ENCODE peak calls at places on chromosome 13, in eight cellular contexts. F is K562; S is RWPE2; T is heart left ventricle; B is right lobe of liver; Y is HCT116; I is heart right ventricle; Q is CD4-positive, alpha-beta T cell. R is an unnamed sample.

GRCh38 chr13:23899555-23899954 is 2.3 kb upstream of the C1QTNF9B start:
- ATAC-seq in B (no peak), T (peak), Q (peak), I (no peak), F (peak), S (peak), Y (peak), R (no peak)

GRCh38 chr13:50133277-50133953 is 118.2 kb downstream of the KCNRG start:
- ATAC-seq in S (no peak), F (no peak), Y (no peak), T (no peak), I (no peak), B (no peak), Q (no peak), R (no peak)

GRCh38 chr13:75458696-75459422 is 23.1 kb downstream of the TBC1D4 start:
- ATAC-seq in F (no peak), Q (no peak), B (peak), S (no peak), I (peak), Y (no peak), T (peak), R (no peak)

GRCh38 chr13:41306271-41307150 is 4.6 kb upstream of the NAA16 start:
- ATAC-seq in S (no peak), B (no peak), I (no peak), F (peak), Y (no peak), T (no peak), Q (no peak), R (no peak)

GRCh38 chr13:22062478-22063205 is 391.8 kb downstream of the FGF9 start:
- ATAC-seq in Y (no peak), I (no peak), T (no peak), Q (no peak), B (no peak), S (no peak), F (no peak), R (no peak)

GRCh38 chr13:97491452-97491851 is 57.5 kb downstream of the RAP2A start:
- ATAC-seq in B (no peak), Y (no peak), Q (no peak), T (no peak), S (no peak), F (no peak), I (no peak), R (no peak)

GRCh38 chr13:41257535-41257934 is 5.8 kb downstream of the MTRF1 start:
- ATAC-seq in Q (no peak), B (no peak), T (no peak), Y (no peak), I (no peak), S (no peak), F (no peak), R (no peak)

GRCh38 chr13:37406031-37406430 is 192.5 kb downstream of the POSTN start:
- ATAC-seq in S (peak), Q (no peak), T (no peak), B (no peak), F (no peak), Y (no peak), I (no peak), R (no peak)

GRCh38 chr13:90105881-90106496 is 1241.5 kb upstream of the MIR17HG start:
- ATAC-seq in F (no peak), Q (no peak), I (no peak), Y (no peak), B (no peak), S (no peak), T (no peak), R (no peak)

GRCh38 chr13:72255908-72256307 is 388.9 kb upstream of the DACH1 start:
- ATAC-seq in T (no peak), Y (peak), I (no peak), F (no peak), Q (no peak), S (peak), B (peak), R (no peak)

GRCh38 chr13:57948884-57949283 is 317.3 kb downstream of the PCDH17 start:
- ATAC-seq in I (no peak), F (no peak), T (no peak), Y (no peak), Q (no peak), S (peak), B (no peak), R (no peak)

GRCh38 chr13:69948016-69948415 is 159.6 kb upstream of the ATXN8OS start:
- ATAC-seq in I (no peak), Y (no peak), Q (no peak), F (no peak), B (no peak), T (no peak), S (no peak), R (no peak)

GRCh38 chr13:19713186-19713965 is 69.4 kb downstream of the PSPC1 start:
- ATAC-seq in F (peak), T (no peak), B (no peak), Q (no peak), S (peak), Y (no peak), I (no peak), R (no peak)

GRCh38 chr13:95524270-95524901 is 28.1 kb upstream of the CLDN10 start:
- ATAC-seq in T (no peak), F (no peak), Y (no peak), S (peak), I (no peak), B (no peak), Q (no peak), R (no peak)

GRCh38 chr13:88042489-88042888 is 371.3 kb downstream of the SLITRK5 start:
- ATAC-seq in Q (no peak), Y (no peak), I (no peak), T (no peak), S (peak), F (no peak), B (no peak), R (no peak)

GRCh38 chr13:102825921-102826706 is 19.7 kb upstream of the ERCC5 start:
- ATAC-seq in Y (peak), Q (no peak), I (peak), B (no peak), S (peak), F (no peak), T (no peak), R (no peak)

GRCh38 chr13:88565566-88565965 is 894.4 kb downstream of the SLITRK5 start:
- ATAC-seq in Q (no peak), I (no peak), B (no peak), Y (no peak), F (no peak), T (no peak), S (no peak), R (no peak)

GRCh38 chr13:32838985-32839384 is 177.2 kb upstream of the KL start:
- ATAC-seq in Q (no peak), S (no peak), I (peak), T (peak), Y (no peak), B (peak), F (no peak), R (peak)

GRCh38 chr13:23541221-23541620 is 29.0 kb upstream of the TNFRSF19 start:
- ATAC-seq in Y (no peak), B (no peak), I (no peak), F (no peak), T (no peak), S (no peak), Q (no peak), R (no peak)

GRCh38 chr13:26837102-26837501 is 76.5 kb upstream of the GPR12 start:
- ATAC-seq in B (no peak), I (no peak), T (no peak), Y (no peak), Q (no peak), F (no peak), S (no peak), R (no peak)

GRCh38 chr13:27319404-27319803 is 48.8 kb downstream of the RASL11A start:
- ATAC-seq in F (no peak), I (no peak), T (no peak), Y (no peak), S (no peak), B (peak), Q (no peak), R (no peak)

GRCh38 chr13:43558942-43559341 is 227.8 kb downstream of the ENOX1 start:
- ATAC-seq in S (no peak), I (no peak), F (no peak), Y (no peak), Q (no peak), T (peak), B (no peak), R (no peak)

GRCh38 chr13:97273341-97273831 is 51.3 kb downstream of the MBNL2 start:
- ATAC-seq in Q (no peak), B (no peak), I (peak), Y (no peak), T (peak), F (no peak), S (peak), R (no peak)

GRCh38 chr13:40375522-40376171 is 290.8 kb downstream of the FOXO1 start:
- ATAC-seq in Q (no peak), I (peak), T (peak), B (no peak), Y (no peak), S (no peak), F (no peak), R (peak)

GRCh38 chr13:73934215-73934623 is 200.0 kb downstream of the KLF12 start:
- ATAC-seq in T (no peak), Y (no peak), Q (no peak), F (no peak), B (no peak), I (no peak), S (peak), R (no peak)

GRCh38 chr13:27008733-27009132 is 162.9 kb downstream of the USP12 start:
- ATAC-seq in S (no peak), B (no peak), Y (no peak), I (no peak), F (no peak), T (no peak), Q (no peak), R (no peak)

DNA sequence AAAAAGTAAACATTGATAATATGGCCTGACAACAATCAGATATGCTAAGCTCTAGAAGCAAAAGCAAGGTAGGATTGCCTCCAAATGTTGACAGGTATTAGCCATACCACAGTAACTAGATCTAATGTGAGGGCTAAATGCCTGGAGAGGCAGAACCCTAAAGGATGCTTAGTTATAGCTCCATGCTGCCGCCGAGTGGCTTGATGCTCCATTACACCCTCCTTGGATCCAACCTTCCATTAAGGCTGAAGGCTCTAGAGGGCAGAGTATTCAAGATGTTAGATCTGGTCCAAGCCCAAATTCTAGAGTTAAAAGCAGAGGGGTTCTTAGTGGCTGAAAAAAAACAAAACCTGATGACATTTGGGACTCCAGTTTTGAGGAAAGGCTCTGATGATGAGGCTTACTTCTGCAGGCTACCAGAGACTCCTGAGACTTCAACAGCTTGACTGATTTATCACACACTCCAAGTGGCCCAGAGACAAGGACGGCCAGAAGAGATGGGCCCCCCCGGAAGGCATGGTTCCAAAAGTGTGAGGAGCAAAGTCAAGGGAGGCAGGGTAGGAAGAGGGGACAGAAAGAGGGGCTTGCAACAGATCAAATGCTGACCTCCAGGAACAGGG is 21.8 kb upstream of the CPB2 start:
- ATAC-seq in Q (peak), I (peak), Y (peak), F (peak), S (peak), T (peak), B (peak), R (no peak)
- TF ChIP-seq CTCF in Q (peak), I (peak), Y (peak), F (peak), S (peak), T (peak), B (peak), R (peak)

DNA sequence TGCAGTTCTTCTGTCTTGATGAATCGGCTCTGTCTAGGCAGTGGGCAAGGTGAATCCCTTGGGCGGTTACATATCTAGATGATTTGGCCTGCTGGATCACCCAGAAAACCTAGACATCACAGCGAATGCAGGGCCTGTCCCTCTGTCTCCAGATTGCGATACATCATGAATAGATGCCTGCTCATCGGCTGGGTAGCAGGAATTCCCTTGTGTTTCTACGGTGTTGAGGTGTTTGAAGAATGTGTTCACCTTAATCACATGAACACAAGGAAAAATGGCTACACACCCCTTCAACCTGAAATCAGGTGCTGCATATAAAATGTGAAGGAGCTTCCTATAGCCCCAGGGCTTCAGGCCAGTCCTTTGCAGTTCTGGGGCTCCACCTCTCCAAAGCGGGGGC is 281.2 kb downstream of the SHISA2 start:
- ATAC-seq in I (no peak), Q (no peak), Y (no peak), S (peak), F (no peak), B (no peak), T (no peak), R (no peak)
- TF ChIP-seq CTCF in I (no peak), Q (no peak), Y (no peak), S (no peak), F (no peak), B (no peak), T (no peak), R (no peak)

DNA sequence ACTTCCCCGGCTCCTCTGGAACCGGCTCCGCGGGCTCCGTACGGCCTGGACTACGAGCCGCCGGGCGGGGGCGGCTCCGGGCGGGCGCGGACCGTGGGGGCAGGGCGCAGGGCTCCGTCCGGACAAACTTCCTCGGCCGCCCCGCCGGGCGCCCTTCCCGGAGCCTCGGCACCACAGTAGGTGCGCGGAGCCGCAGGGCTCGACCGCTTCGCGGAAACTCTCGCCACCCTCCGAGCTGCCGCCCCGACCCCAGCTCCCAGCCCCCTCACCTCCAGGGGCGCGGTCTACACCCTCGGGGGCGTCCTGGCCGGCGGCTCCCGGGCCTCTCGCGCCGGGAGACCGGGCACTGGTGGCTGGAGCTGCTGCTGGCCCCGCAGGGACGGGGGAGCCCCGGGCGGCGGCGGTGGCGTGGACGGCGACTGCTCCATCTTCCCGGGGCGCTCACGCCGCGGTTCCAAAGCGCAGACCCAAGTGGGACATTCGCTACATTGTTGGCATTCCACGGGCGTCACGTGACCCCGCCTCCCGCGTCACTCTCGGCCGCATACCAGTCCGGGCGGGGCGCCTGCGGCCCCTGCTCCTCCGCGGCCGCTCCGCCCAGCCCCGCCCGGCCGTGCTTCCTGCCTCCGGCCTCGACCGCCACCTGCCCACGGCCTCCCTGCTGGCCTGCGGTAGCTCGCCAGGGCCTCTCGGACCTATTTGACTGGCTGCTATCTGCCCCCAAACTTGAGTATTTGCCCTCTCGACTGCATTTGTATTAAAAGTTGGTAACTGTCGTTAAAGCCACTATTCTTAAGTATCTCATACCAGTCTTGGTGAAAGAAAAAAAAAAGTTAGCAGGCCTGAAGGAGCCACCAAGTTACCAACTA is at the start of gene LATS2:
- ATAC-seq in T (peak), Y (peak), I (peak), Q (peak), S (peak), F (peak), B (peak), R (peak)
- TF ChIP-seq CTCF in T (peak), Y (no peak), I (peak), Q (no peak), S (no peak), F (no peak), B (peak), R (peak)

DNA sequence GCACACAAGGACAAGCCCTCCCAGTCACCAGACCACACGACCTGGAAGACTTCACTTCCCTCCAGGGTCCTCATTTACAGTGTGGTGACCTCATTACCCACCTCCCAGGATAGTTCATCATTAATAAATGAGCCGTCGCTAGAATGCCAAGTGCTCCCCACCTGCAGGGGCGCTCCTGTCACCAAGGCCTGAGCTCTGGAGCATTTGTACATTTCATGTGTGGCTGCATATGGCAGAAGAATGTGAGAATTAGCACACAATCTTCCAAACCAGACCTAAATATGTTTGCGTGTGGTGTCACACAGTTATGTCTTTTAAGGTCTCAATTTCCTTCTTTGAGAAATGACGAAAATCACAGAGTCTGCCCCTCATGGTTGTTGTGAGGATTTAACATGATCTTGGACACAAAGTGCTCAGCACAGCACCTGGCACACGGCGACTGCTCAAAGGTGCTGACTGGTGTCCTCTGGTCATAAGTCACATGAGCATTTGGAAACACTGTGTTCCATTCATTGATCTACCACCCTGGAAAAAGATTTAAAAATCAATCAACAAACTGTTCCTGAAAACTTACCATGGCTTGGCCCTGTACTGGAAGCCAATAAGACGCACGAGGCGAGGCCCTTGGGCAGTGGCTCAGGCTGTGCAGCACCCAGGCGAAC is 150.6 kb upstream of the SPACA7 start:
- ATAC-seq in Q (no peak), S (no peak), Y (peak), B (peak), F (no peak), I (no peak), T (no peak), R (no peak)
- TF ChIP-seq CTCF in Q (no peak), S (no peak), Y (peak), B (peak), F (no peak), I (no peak), T (no peak), R (no peak)

GRCh38 chr13:79776538-79776937 is 295.6 kb downstream of the NDFIP2 start:
- ATAC-seq in S (no peak), I (no peak), Q (no peak), T (no peak), B (no peak), F (no peak), Y (no peak), R (no peak)

GRCh38 chr13:79772811-79773210 is 291.9 kb downstream of the NDFIP2 start:
- ATAC-seq in Q (no peak), S (no peak), T (no peak), Y (no peak), F (no peak), B (no peak), I (no peak), R (no peak)

GRCh38 chr13:79779061-79779460 is 298.1 kb downstream of the NDFIP2 start:
- ATAC-seq in T (no peak), Y (no peak), Q (no peak), I (no peak), F (no peak), B (no peak), S (no peak), R (no peak)

GRCh38 chr13:79777504-79777903 is 296.5 kb downstream of the NDFIP2 start:
- ATAC-seq in I (no peak), B (no peak), S (no peak), F (no peak), Y (no peak), Q (no peak), T (no peak), R (no peak)

DNA sequence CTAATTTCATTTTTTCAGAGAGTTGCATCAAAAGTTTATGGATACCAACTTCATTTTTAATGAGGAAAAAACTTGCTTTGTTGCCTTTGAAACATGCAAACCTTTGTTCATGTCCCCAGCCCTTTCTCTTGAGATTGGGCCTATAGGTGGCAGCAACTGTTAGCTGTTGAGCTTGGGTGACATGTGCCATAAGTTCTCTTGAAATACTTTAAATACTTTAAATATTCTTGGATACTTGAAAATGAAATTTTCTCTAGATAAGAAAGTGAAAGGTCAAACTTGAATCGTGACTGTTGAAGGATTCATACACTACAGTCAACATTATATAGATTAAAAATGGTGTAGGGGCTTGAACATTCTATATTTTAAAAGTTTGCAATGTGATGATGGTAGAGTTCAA is 294.9 kb downstream of the NDFIP2 start:
- ATAC-seq in T (peak), I (peak), B (peak), S (peak), Y (peak), F (no peak), Q (no peak), R (no peak)
- TF ChIP-seq CTCF in T (peak), I (peak), B (peak), S (peak), Y (peak), F (no peak), Q (no peak), R (no peak)

GRCh38 chr13:100068532-100068931 is 20.4 kb upstream of the PCCA start:
- ATAC-seq in F (no peak), S (no peak), Y (no peak), Q (no peak), T (no peak), I (no peak), B (peak), R (no peak)

GRCh38 chr13:100063906-100064305 is 25.0 kb upstream of the PCCA start:
- ATAC-seq in T (no peak), S (no peak), I (no peak), B (no peak), F (no peak), Y (no peak), Q (no peak), R (no peak)

GRCh38 chr13:100063333-100063732 is 25.6 kb upstream of the PCCA start:
- ATAC-seq in B (no peak), S (no peak), Y (no peak), I (no peak), T (no peak), F (no peak), Q (no peak), R (no peak)

GRCh38 chr13:100069278-100069677 is 19.6 kb upstream of the PCCA start:
- ATAC-seq in I (no peak), Q (no peak), B (peak), F (no peak), Y (no peak), S (no peak), T (no peak), R (no peak)
- TF ChIP-seq CTCF in I (no peak), Q (no peak), B (no peak), F (no peak), Y (no peak), S (no peak), T (no peak), R (no peak)

GRCh38 chr13:70964124-70964523 is 855.9 kb upstream of the KLHL1 start:
- ATAC-seq in B (no peak), Y (peak), Q (no peak), S (no peak), I (no peak), F (no peak), T (no peak), R (no peak)
- TF ChIP-seq CTCF in B (no peak), Y (peak), Q (no peak), S (peak), I (no peak), F (no peak), T (no peak), R (no peak)